ENCODE peak calls at places on chromosomes 5 and 9, in nine cellular contexts. One of them, this sample, is unnamed. For H3K4me1, the result is how much of the 10 kb centered on the place peaks cover.

GRCh38 chr5:160903076-160903475 is 51.1 kb upstream of the ATP10B start:
- DNase-seq in ascending aorta: no peak
- DNase-seq in A549: no peak
- DNase-seq in right cardiac atrium: no peak
- DNase-seq in A673: no peak
- DNase-seq in OCI-LY7: no peak
- DNase-seq in left ventricle myocardium inferior: no peak
- DNase-seq in CD8-positive, alpha-beta memory T cell: no peak
- DNase-seq in right atrium auricular region: no peak
- DNase-seq in this sample: no peak

GRCh38 chr5:94218374-94218773 is 400.0 kb downstream of the KIAA0825 start:
- DNase-seq in left ventricle myocardium inferior: no peak
- DNase-seq in ascending aorta: no peak
- DNase-seq in right atrium auricular region: no peak
- DNase-seq in A673: no peak
- DNase-seq in OCI-LY7: no peak
- DNase-seq in A549: peak
- DNase-seq in CD8-positive, alpha-beta memory T cell: no peak
- DNase-seq in right cardiac atrium: no peak
- DNase-seq in this sample: no peak

GRCh38 chr9:125493861-125494554 is 213.0 kb downstream of the MAPKAP1 start:
- DNase-seq in right atrium auricular region: no peak
- DNase-seq in A549: no peak
- DNase-seq in ascending aorta: no peak
- DNase-seq in A673: no peak
- DNase-seq in CD8-positive, alpha-beta memory T cell: no peak
- DNase-seq in OCI-LY7: no peak
- DNase-seq in left ventricle myocardium inferior: no peak
- DNase-seq in right cardiac atrium: no peak
- DNase-seq in this sample: no peak

GRCh38 chr5:14915291-14915976 is 43.9 kb upstream of the ANKH start:
- DNase-seq in A549: no peak
- DNase-seq in left ventricle myocardium inferior: no peak
- DNase-seq in ascending aorta: no peak
- DNase-seq in A673: no peak
- DNase-seq in OCI-LY7: no peak
- DNase-seq in CD8-positive, alpha-beta memory T cell: no peak
- DNase-seq in right atrium auricular region: no peak
- DNase-seq in right cardiac atrium: no peak
- DNase-seq in this sample: peak

GRCh38 chr9:81492710-81493447 is 196.5 kb downstream of the TLE1 start:
- DNase-seq in right atrium auricular region: no peak
- DNase-seq in ascending aorta: no peak
- DNase-seq in left ventricle myocardium inferior: no peak
- DNase-seq in OCI-LY7: no peak
- DNase-seq in A673: no peak
- DNase-seq in A549: peak
- DNase-seq in CD8-positive, alpha-beta memory T cell: no peak
- DNase-seq in right cardiac atrium: no peak
- DNase-seq in this sample: peak

GRCh38 chr9:108889649-108890067 is 27.6 kb downstream of the ACTL7A start:
- DNase-seq in A673: no peak
- DNase-seq in CD8-positive, alpha-beta memory T cell: no peak
- DNase-seq in left ventricle myocardium inferior: no peak
- DNase-seq in ascending aorta: no peak
- DNase-seq in OCI-LY7: peak
- DNase-seq in A549: peak
- DNase-seq in right atrium auricular region: no peak
- DNase-seq in right cardiac atrium: no peak
- DNase-seq in this sample: peak

GRCh38 chr9:86351897-86352296 is 2.3 kb downstream of the TUT7 start:
- DNase-seq in ascending aorta: no peak
- DNase-seq in right atrium auricular region: no peak
- DNase-seq in OCI-LY7: no peak
- DNase-seq in CD8-positive, alpha-beta memory T cell: no peak
- DNase-seq in left ventricle myocardium inferior: no peak
- DNase-seq in A673: no peak
- DNase-seq in right cardiac atrium: no peak
- DNase-seq in A549: no peak
- DNase-seq in this sample: no peak

GRCh38 chr9:74322661-74323314 is 174.3 kb upstream of the RORB start:
- DNase-seq in right cardiac atrium: no peak
- DNase-seq in right atrium auricular region: no peak
- DNase-seq in ascending aorta: no peak
- DNase-seq in left ventricle myocardium inferior: no peak
- DNase-seq in A673: no peak
- DNase-seq in OCI-LY7: no peak
- DNase-seq in CD8-positive, alpha-beta memory T cell: peak
- DNase-seq in A549: no peak
- DNase-seq in this sample: no peak

GRCh38 chr5:134458234-134458633 is 46.6 kb upstream of the CDKN2AIPNL start:
- DNase-seq in CD8-positive, alpha-beta memory T cell: no peak
- DNase-seq in right atrium auricular region: peak
- DNase-seq in left ventricle myocardium inferior: peak
- DNase-seq in right cardiac atrium: peak
- DNase-seq in ascending aorta: no peak
- DNase-seq in A673: no peak
- DNase-seq in OCI-LY7: no peak
- DNase-seq in A549: no peak
- DNase-seq in this sample: peak

GRCh38 chr5:146368137-146368536 is 29.5 kb downstream of the POU4F3 start:
- DNase-seq in right atrium auricular region: no peak
- DNase-seq in A549: peak
- DNase-seq in left ventricle myocardium inferior: no peak
- DNase-seq in OCI-LY7: no peak
- DNase-seq in A673: peak
- DNase-seq in ascending aorta: no peak
- DNase-seq in CD8-positive, alpha-beta memory T cell: no peak
- DNase-seq in right cardiac atrium: no peak
- DNase-seq in this sample: peak

GRCh38 chr5:147169399-147169798 is 65.4 kb upstream of the STK32A start:
- DNase-seq in OCI-LY7: no peak
- DNase-seq in ascending aorta: no peak
- DNase-seq in left ventricle myocardium inferior: no peak
- DNase-seq in A673: no peak
- DNase-seq in CD8-positive, alpha-beta memory T cell: no peak
- DNase-seq in A549: no peak
- DNase-seq in right atrium auricular region: no peak
- DNase-seq in right cardiac atrium: no peak
- DNase-seq in this sample: peak

GRCh38 chr5:2847608-2848007 is 96.1 kb upstream of the IRX2 start:
- DNase-seq in A549: no peak
- DNase-seq in right atrium auricular region: no peak
- DNase-seq in CD8-positive, alpha-beta memory T cell: no peak
- DNase-seq in ascending aorta: no peak
- DNase-seq in left ventricle myocardium inferior: no peak
- DNase-seq in right cardiac atrium: no peak
- DNase-seq in A673: no peak
- DNase-seq in OCI-LY7: no peak
- DNase-seq in this sample: no peak

GRCh38 chr5:174323878-174324281 is 278.4 kb downstream of the NSG2 start:
- DNase-seq in A549: peak
- DNase-seq in OCI-LY7: peak
- DNase-seq in left ventricle myocardium inferior: no peak
- DNase-seq in ascending aorta: no peak
- DNase-seq in CD8-positive, alpha-beta memory T cell: no peak
- DNase-seq in A673: peak
- DNase-seq in right cardiac atrium: no peak
- DNase-seq in right atrium auricular region: no peak
- DNase-seq in this sample: peak

GRCh38 chr5:179393078-179393477 is 47.8 kb upstream of the ADAMTS2 start:
- DNase-seq in OCI-LY7: no peak
- DNase-seq in right atrium auricular region: no peak
- DNase-seq in A549: peak
- DNase-seq in ascending aorta: no peak
- DNase-seq in CD8-positive, alpha-beta memory T cell: no peak
- DNase-seq in left ventricle myocardium inferior: no peak
- DNase-seq in right cardiac atrium: no peak
- DNase-seq in A673: peak
- DNase-seq in this sample: peak

GRCh38 chr5:108266235-108266634 is 115.7 kb downstream of the FBXL17 start:
- DNase-seq in CD8-positive, alpha-beta memory T cell: no peak
- DNase-seq in OCI-LY7: no peak
- DNase-seq in left ventricle myocardium inferior: no peak
- DNase-seq in ascending aorta: no peak
- DNase-seq in right atrium auricular region: no peak
- DNase-seq in A549: peak
- DNase-seq in right cardiac atrium: no peak
- DNase-seq in A673: no peak
- DNase-seq in this sample: peak

GRCh38 chr5:58921106-58921505 is 338.2 kb downstream of the RAB3C start:
- DNase-seq in A549: no peak
- DNase-seq in right atrium auricular region: no peak
- DNase-seq in ascending aorta: no peak
- DNase-seq in CD8-positive, alpha-beta memory T cell: no peak
- DNase-seq in OCI-LY7: no peak
- DNase-seq in left ventricle myocardium inferior: no peak
- DNase-seq in right cardiac atrium: no peak
- DNase-seq in A673: no peak
- DNase-seq in this sample: peak

GRCh38 chr5:141635646-141636045 is 1.0 kb downstream of the HDAC3 start:
- DNase-seq in right atrium auricular region: no peak
- DNase-seq in OCI-LY7: no peak
- DNase-seq in ascending aorta: no peak
- DNase-seq in right cardiac atrium: no peak
- DNase-seq in CD8-positive, alpha-beta memory T cell: no peak
- DNase-seq in left ventricle myocardium inferior: no peak
- DNase-seq in A549: no peak
- DNase-seq in A673: no peak
- DNase-seq in this sample: no peak

GRCh38 chr5:141636106-141636412 is 590 bp downstream of the HDAC3 start:
- DNase-seq in A673: no peak
- DNase-seq in CD8-positive, alpha-beta memory T cell: no peak
- DNase-seq in right atrium auricular region: no peak
- DNase-seq in OCI-LY7: no peak
- DNase-seq in left ventricle myocardium inferior: no peak
- DNase-seq in A549: no peak
- DNase-seq in right cardiac atrium: no peak
- DNase-seq in ascending aorta: no peak
- DNase-seq in this sample: no peak

GRCh38 chr5:141637693-141638419 is 1.1 kb downstream of the RELL2 start:
- DNase-seq in CD8-positive, alpha-beta memory T cell: peak
- DNase-seq in left ventricle myocardium inferior: peak
- DNase-seq in A673: peak
- DNase-seq in ascending aorta: no peak
- DNase-seq in right atrium auricular region: no peak
- DNase-seq in A549: peak
- DNase-seq in right cardiac atrium: peak
- DNase-seq in OCI-LY7: peak
- DNase-seq in this sample: peak

GRCh38 chr5:141637266-141637692 is 482 bp downstream of the RELL2 start:
- DNase-seq in A549: no peak
- DNase-seq in right atrium auricular region: no peak
- DNase-seq in OCI-LY7: peak
- DNase-seq in left ventricle myocardium inferior: no peak
- DNase-seq in right cardiac atrium: peak
- DNase-seq in A673: peak
- DNase-seq in ascending aorta: no peak
- DNase-seq in CD8-positive, alpha-beta memory T cell: peak
- DNase-seq in this sample: peak

GRCh38 chr5:141636413-141637265 is at the start of the genes HDAC3 and RELL2:
- DNase-seq in right atrium auricular region: peak
- DNase-seq in ascending aorta: peak
- DNase-seq in OCI-LY7: peak
- DNase-seq in A673: peak
- DNase-seq in right cardiac atrium: peak
- DNase-seq in A549: peak
- DNase-seq in left ventricle myocardium inferior: peak
- DNase-seq in CD8-positive, alpha-beta memory T cell: peak
- DNase-seq in this sample: peak
- H3K4me1 ChIP-seq in right atrium auricular region: under half
- H3K4me1 ChIP-seq in ascending aorta: under half
- H3K4me1 ChIP-seq in OCI-LY7: under half
- H3K4me1 ChIP-seq in A673: under half
- H3K4me1 ChIP-seq in right cardiac atrium: under half
- H3K4me1 ChIP-seq in A549: under half
- H3K4me1 ChIP-seq in left ventricle myocardium inferior: under half
- H3K4me1 ChIP-seq in CD8-positive, alpha-beta memory T cell: under half
- H3K4me1 ChIP-seq in this sample: under half

GRCh38 chr5:1119312-1119831 is 7.5 kb upstream of the SLC12A7 start:
- DNase-seq in CD8-positive, alpha-beta memory T cell: no peak
- DNase-seq in right atrium auricular region: no peak
- DNase-seq in ascending aorta: no peak
- DNase-seq in OCI-LY7: no peak
- DNase-seq in right cardiac atrium: peak
- DNase-seq in A673: no peak
- DNase-seq in left ventricle myocardium inferior: no peak
- DNase-seq in A549: no peak
- DNase-seq in this sample: no peak
- H3K4me1 ChIP-seq in CD8-positive, alpha-beta memory T cell: under half
- H3K4me1 ChIP-seq in right atrium auricular region: half or more
- H3K4me1 ChIP-seq in ascending aorta: under half
- H3K4me1 ChIP-seq in OCI-LY7: under half
- H3K4me1 ChIP-seq in right cardiac atrium: under half
- H3K4me1 ChIP-seq in A673: under half
- H3K4me1 ChIP-seq in left ventricle myocardium inferior: half or more
- H3K4me1 ChIP-seq in A549: under half
- H3K4me1 ChIP-seq in this sample: under half

DNA sequence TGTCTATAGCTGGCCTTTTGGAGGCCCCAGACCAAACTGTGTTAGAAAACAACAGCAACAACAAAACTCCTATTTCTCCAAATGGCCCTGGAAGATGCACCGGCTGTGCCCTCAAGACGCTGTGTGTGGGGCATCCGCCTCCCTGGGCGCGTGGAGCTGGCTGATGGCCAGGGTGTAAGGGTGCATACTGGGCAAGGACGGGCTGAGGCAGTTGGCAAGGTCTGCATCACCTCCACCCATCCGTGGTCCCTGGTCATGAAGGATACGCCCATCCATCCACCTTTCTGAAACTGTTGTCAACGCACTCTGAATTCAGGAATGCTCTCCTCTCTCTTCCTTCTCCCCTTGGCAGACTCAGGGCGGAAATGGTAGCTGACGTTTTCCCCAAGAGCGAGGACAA is 33.1 kb upstream of the FCN1 start:
- DNase-seq in left ventricle myocardium inferior: no peak
- DNase-seq in OCI-LY7: no peak
- DNase-seq in CD8-positive, alpha-beta memory T cell: no peak
- DNase-seq in right cardiac atrium: no peak
- DNase-seq in A549: no peak
- DNase-seq in right atrium auricular region: no peak
- DNase-seq in ascending aorta: no peak
- DNase-seq in A673: no peak
- DNase-seq in this sample: no peak
- H3K4me1 ChIP-seq in left ventricle myocardium inferior: under half
- H3K4me1 ChIP-seq in OCI-LY7: under half
- H3K4me1 ChIP-seq in CD8-positive, alpha-beta memory T cell: under half
- H3K4me1 ChIP-seq in right cardiac atrium: under half
- H3K4me1 ChIP-seq in A549: under half
- H3K4me1 ChIP-seq in right atrium auricular region: under half
- H3K4me1 ChIP-seq in ascending aorta: under half
- H3K4me1 ChIP-seq in A673: under half
- H3K4me1 ChIP-seq in this sample: under half

DNA sequence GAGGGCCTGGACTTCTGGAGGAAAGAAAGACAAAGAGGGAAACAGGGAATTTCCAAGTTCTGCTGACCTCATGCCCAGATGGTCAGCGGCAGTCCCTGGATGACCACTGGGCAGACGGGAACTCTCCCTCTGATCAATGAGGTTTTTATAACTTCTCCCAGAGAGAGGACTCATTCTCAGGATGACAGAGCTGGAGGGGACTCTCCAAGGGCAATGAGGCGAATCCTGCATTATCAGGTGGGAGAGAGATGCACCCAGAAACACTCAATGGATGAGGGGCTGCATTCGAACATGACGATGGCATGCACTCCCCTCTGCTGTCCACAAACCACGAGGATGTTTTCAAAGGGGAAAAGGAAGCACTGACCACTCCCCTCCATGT is 12.7 kb downstream of the TNIP1 start:
- DNase-seq in left ventricle myocardium inferior: no peak
- DNase-seq in A673: no peak
- DNase-seq in OCI-LY7: no peak
- DNase-seq in CD8-positive, alpha-beta memory T cell: no peak
- DNase-seq in right atrium auricular region: no peak
- DNase-seq in ascending aorta: no peak
- DNase-seq in right cardiac atrium: no peak
- DNase-seq in A549: no peak
- DNase-seq in this sample: no peak
- H3K4me1 ChIP-seq in left ventricle myocardium inferior: half or more
- H3K4me1 ChIP-seq in A673: under half
- H3K4me1 ChIP-seq in OCI-LY7: under half
- H3K4me1 ChIP-seq in CD8-positive, alpha-beta memory T cell: half or more
- H3K4me1 ChIP-seq in right atrium auricular region: half or more
- H3K4me1 ChIP-seq in ascending aorta: under half
- H3K4me1 ChIP-seq in right cardiac atrium: half or more
- H3K4me1 ChIP-seq in A549: half or more
- H3K4me1 ChIP-seq in this sample: under half

This sample was measured in cardiac muscle cell.